ENCODE peak calls at places on chromosomes 4 and X, in seven cellular contexts. T is tibial nerve, B is heart left ventricle, W is transverse colon, X is suprapubic skin, R is right lobe of liver, K is stomach. G is an unnamed sample.

GRCh38 chr4:80841587-80842281 is 188.8 kb upstream of the BMP3 start:
- DNase-seq in W (no peak), T (no peak), K (no peak), R (no peak), B (no peak), X (no peak), G (no peak)

GRCh38 chr4:189773909-189774308 is 166.8 kb upstream of the FRG1 start:
- DNase-seq in K (no peak), W (no peak), R (no peak), B (no peak), X (no peak), T (no peak), G (no peak)

GRCh38 chrX:150162141-150162540 is 201.0 kb upstream of the MAMLD1 start:
- DNase-seq in X (no peak), B (no peak), K (no peak), R (no peak), T (no peak), W (no peak), G (no peak)

GRCh38 chr4:20464381-20464780 is 212.7 kb downstream of the SLIT2 start:
- DNase-seq in X (no peak), T (no peak), K (no peak), B (no peak), R (no peak), W (no peak), G (no peak)

GRCh38 chr4:177001271-177002175 is 208.8 kb upstream of the VEGFC start:
- DNase-seq in R (no peak), K (no peak), W (no peak), T (no peak), X (no peak), B (no peak), G (no peak)

GRCh38 chr4:134911941-134912340 is 710.4 kb upstream of the PABPC4L start:
- DNase-seq in R (no peak), B (no peak), W (no peak), K (no peak), T (no peak), X (no peak), G (no peak)

GRCh38 chrX:150456466-150456865 is 93.3 kb downstream of the MAMLD1 start:
- DNase-seq in W (no peak), X (no peak), B (no peak), K (no peak), T (no peak), R (no peak), G (no peak)

GRCh38 chr4:171130126-171130801 is 682.9 kb upstream of the GALNTL6 start:
- DNase-seq in T (no peak), X (no peak), K (no peak), R (no peak), B (no peak), W (no peak), G (no peak)

GRCh38 chrX:46759645-46759974 is 692 bp upstream of the SLC9A7 start:
- DNase-seq in B (no peak), T (no peak), X (no peak), K (no peak), W (no peak), R (no peak), G (no peak)

GRCh38 chrX:72634321-72634720 is 61.7 kb upstream of the HDAC8 start:
- DNase-seq in W (no peak), T (no peak), K (no peak), B (no peak), R (no peak), X (no peak), G (no peak)

DNA sequence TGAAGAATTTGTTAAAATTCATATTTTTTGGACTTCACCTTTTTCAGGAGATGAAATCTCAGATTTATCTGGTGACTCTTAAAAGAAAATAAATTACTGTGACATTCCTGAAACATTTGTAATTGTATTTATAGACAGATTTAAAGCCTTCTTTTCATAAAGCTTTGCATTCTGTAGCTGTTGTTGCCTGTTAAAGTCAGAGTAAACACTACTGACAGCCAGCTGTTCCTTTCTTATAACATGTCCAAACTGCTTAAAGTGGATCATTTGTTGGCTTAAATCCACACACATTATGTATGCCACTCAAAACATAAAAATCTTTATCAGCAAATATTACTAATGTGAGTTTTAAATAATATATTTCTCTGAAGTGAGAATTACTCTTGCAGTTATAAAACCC is 157.5 kb downstream of the TECRL start:
- DNase-seq in T (no peak), B (no peak), K (no peak), W (no peak), X (no peak), R (no peak), G (no peak)
- TF ChIP-seq POLR2A in T (no peak), B (no peak), K (no peak), W (no peak), X (no peak), R (no peak), G (no peak)

GRCh38 chr4:76315267-76315918 is 8.9 kb downstream of the STBD1 start:
- DNase-seq in X (no peak), W (no peak), K (no peak), T (no peak), R (no peak), B (no peak), G (no peak)

GRCh38 chr4:76310683-76311082 is 4.2 kb downstream of the STBD1 start:
- DNase-seq in X (no peak), B (no peak), W (no peak), R (peak), T (no peak), K (no peak), G (no peak)

GRCh38 chr4:76311896-76312331 is 5.4 kb downstream of the STBD1 start:
- DNase-seq in K (no peak), R (no peak), X (no peak), B (no peak), W (no peak), T (no peak), G (no peak)

GRCh38 chr4:76312457-76312856 is 5.9 kb downstream of the STBD1 start:
- DNase-seq in R (no peak), B (no peak), W (no peak), T (no peak), K (no peak), X (no peak), G (no peak)

DNA sequence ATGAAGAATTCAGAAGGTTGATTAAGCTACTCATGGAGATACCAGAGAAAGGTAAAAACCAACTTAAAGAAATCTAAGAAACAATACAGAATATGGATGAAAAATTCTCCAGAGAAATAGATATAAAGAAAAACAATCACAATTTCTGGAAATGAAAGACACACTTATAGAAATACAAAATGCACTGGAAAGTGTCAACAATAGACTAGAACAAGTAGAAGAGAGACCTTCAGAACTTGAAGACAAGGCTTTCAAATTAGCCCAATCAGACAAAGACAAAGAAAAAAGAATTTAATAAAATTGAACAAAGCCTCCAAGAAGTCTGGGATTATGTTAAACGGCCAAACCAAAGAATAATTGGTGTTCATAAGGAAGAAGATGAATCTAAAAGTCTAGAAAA is 9.6 kb downstream of the STBD1 start:
- DNase-seq in T (no peak), B (no peak), W (no peak), R (no peak), K (no peak), X (no peak), G (no peak)
- TF ChIP-seq POLR2A in T (no peak), B (no peak), W (no peak), R (no peak), K (no peak), X (no peak), G (no peak)

DNA sequence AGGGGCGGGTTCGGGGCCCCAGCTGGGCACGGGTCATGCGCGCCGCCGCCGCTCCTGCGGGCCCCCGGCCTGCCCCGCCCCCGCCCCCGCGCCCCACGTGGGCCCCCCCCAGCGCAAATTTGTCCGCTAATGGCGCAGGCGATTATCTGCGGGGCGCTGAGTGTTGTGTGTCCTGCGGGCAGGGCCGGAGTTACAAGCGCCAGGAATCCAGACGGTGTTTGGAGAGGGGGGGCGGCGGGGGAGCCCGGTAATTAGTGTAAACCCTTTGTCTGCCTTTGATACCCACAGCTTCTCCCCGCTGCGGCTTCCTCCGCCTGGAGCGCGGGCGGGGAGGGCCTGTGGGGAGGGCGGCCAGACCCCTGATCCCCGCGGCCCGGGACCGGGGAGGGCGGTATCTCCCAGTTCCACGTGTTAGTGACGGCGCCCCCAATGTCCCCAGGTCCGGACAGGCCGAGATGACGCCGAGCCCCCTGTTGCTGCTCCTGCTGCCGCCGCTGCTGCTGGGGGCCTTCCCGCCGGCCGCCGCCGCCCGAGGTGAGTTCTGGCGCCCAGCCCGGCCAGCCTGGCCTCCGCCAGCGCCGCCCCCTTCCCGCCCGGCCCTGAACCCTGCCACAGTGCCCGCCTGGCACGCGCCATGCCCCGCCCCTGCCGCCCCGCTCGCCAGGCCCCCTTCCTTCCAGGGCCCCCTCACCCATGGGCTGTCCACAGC is 759 bp downstream of the FGFRL1 start:
- DNase-seq in K (peak), X (no peak), W (peak), R (peak), B (no peak), T (peak), G (no peak)
- TF ChIP-seq POLR2A in K (no peak), X (no peak), W (no peak), R (no peak), B (no peak), T (no peak), G (no peak)

DNA sequence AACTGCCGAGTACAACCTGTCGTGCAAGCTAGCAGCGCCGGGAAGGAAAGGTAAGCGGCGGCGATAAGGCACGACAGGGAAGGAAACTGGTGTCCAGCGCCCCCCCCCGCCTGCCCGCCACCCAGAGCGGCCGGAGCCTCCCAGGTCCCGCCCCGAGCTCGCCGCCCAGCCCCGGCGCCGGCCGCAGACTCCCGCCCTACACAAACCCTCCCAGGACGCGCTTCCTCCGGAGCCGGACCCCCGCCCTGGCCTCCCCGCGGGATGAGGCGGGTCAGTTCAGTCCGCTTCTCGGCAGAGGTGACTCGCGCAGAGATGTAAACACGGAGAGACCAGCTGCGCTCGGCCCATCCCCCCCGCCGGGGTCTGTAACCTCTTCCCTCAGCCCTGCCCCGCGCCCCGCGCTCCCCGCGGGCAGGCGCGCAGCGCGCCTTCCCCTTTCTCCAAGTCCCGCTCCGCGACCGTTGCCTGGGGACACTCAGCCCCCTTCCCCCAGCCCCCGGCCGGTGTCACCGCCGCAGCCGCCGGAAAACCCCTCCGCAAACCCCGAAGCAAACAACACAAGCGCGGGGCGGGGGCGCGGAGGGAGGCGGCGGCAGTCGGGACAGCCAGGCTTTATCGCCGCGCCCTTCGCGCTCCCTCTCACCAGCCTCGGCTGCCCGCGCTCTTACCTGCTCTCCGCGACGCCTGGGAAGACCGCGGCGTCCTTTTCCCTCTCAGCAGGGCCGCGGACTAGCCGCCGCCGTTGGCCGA is 544 bp downstream of the ELF2 start:
- DNase-seq in T (peak), R (peak), B (peak), K (peak), X (peak), W (peak), G (peak)
- TF ChIP-seq POLR2A in T (peak), R (peak), B (no peak), K (no peak), X (no peak), W (peak), G (no peak)

GRCh38 chr4:70754470-70754869 is 32.7 kb downstream of the RUFY3 start:
- DNase-seq in W (no peak), R (no peak), X (no peak), K (no peak), B (no peak), T (no peak), G (no peak)

GRCh38 chr4:70747874-70748273 is 26.1 kb downstream of the RUFY3 start:
- DNase-seq in T (no peak), R (no peak), X (no peak), W (no peak), B (no peak), K (no peak), G (no peak)

GRCh38 chr4:70746179-70746839 is 24.5 kb downstream of the RUFY3 start:
- DNase-seq in T (no peak), K (no peak), W (no peak), R (no peak), X (no peak), B (no peak), G (no peak)

GRCh38 chr4:70753630-70754029 is 31.9 kb downstream of the RUFY3 start:
- DNase-seq in X (no peak), W (no peak), K (no peak), R (no peak), B (no peak), T (no peak), G (no peak)

GRCh38 chr4:70749313-70749712 is 27.5 kb downstream of the RUFY3 start:
- DNase-seq in W (no peak), K (no peak), T (no peak), B (no peak), X (no peak), R (no peak), G (no peak)
- TF ChIP-seq POLR2A in W (no peak), K (no peak), T (no peak), B (no peak), X (no peak), R (no peak), G (no peak)

GRCh38 chr4:99084595-99084994 is 4.0 kb downstream of the ADH5 start:
- DNase-seq in W (no peak), T (no peak), R (no peak), B (no peak), X (no peak), K (no peak), G (no peak)

GRCh38 chr4:99087887-99088484 is 602 bp downstream of the ADH5 start:
- DNase-seq in T (peak), X (peak), B (peak), R (peak), K (peak), W (peak), G (peak)

GRCh38 chr4:99091174-99091573 is 2.6 kb upstream of the ADH5 start:
- DNase-seq in B (no peak), X (no peak), R (no peak), W (no peak), K (no peak), T (no peak), G (no peak)

GRCh38 chr4:99090511-99090910 is 1.9 kb upstream of the ADH5 start:
- DNase-seq in T (no peak), B (no peak), K (no peak), X (no peak), R (no peak), W (no peak), G (no peak)

DNA sequence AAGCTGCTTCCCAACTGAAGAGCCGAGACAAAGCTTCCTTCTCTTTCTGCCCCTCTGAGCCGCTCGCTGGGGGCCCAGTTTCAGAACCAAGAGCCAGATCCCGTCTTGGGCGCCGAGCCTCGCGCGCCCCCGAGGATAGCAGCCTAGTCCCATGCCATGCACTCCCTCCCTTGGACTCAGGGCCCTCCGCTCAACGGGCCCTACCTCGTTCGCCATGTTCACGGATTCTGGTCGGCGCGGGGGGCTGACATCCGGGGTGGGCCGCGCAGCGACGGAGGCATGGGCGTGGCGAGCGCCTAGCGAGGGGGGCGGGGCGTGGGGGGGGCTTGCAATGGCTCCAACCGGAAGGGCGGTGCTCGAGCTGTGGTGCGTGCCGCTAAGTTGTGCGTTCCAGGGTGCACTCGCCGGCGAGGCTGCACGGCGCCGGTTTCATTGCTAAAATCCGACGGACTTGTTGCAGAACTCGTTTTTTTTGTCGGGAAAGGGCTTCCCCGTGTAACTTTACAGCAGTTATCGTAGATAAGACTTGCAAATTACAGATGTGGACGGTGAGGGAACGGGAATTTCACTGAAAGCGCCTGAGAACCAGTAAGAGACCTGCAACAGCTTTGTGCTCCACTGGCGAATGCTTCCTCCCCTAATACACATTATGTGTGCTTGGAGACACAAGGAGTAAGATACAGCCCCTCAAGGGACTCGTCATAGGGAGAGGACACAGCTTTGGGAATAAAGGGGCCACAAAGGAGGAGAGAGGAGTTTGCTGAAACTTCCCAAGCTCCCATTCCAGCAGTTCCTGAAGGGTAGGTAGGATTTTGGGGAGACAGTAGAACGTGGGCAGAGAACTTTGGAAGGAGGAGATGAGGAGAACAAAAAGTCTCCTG is at the start of gene ADH5:
- DNase-seq in W (peak), T (peak), K (peak), R (peak), X (peak), B (peak), G (peak)
- TF ChIP-seq POLR2A in W (peak), T (peak), K (peak), R (peak), X (no peak), B (no peak), G (no peak)

GRCh38 chr4:75724867-75725724 is 719 bp downstream of the USO1 start:
- DNase-seq in X (peak), R (peak), T (peak), B (peak), K (peak), W (peak), G (peak)
- TF ChIP-seq POLR2A in X (no peak), R (no peak), T (no peak), B (no peak), K (no peak), W (no peak), G (no peak)

DNA sequence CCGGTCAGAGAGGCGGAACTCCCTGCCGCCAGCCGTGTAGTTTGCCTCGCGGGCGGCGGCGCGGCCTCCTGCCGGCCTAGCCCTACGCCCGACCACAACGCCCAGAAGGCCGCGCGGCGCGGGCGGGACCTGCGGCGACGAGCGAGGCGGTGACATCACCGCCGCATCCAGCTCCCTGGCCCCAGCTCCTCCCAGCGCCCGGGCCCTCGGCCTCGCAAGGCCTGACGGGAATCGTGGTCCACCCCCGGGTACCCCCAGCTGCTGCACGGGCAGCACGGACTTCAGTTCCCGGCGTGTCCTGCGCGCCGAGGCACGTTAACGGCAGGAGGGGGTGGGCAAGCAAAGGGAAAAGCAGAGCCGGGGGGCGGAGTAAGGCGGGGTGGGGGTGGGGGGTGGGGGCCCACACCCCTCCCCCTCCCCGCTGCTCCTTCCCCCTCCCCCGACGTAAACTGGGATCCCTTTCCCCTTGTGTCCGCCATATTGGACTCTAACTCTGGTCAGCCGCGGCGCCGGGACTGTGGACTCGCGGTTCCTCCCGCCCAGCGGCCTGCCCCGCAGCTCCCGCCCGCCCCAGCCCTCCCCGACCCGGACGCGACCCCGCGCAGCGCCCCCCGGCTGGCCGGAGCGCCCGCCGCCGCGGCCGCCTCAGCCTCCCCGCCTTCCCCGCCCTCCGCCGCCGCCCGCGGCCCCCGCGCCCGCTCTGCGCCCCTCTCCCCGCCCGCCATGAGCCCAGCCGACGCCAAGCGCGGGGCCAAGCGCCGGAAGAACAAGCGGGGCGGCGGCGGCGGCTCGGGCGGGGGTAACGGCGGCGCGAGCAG is at the start of gene FAM193A:
- DNase-seq in T (peak), X (peak), W (peak), R (peak), B (peak), K (peak), G (peak)
- TF ChIP-seq POLR2A in T (no peak), X (no peak), W (no peak), R (peak), B (no peak), K (no peak), G (no peak)

GRCh38 chr4:109199585-109199984 is 102.9 kb downstream of the COL25A1 start:
- DNase-seq in K (no peak), X (no peak), B (no peak), R (no peak), T (no peak), W (no peak), G (no peak)
- TF ChIP-seq POLR2A in K (no peak), X (no peak), B (no peak), R (no peak), T (no peak), W (no peak), G (no peak)